ENCODE peak calls at places on chromosomes 5 and 9, in six cellular contexts. P is HFF-Myc, K is GM20000, X is fibroblast of mammary gland, F is AG09309, Z is AG10803. V is an unnamed sample.

GRCh38 chr9:89448381-89448780 is 49.5 kb downstream of the SEMA4D start:
- DNase-seq in X (no peak), P (no peak), F (no peak), K (peak), Z (no peak), V (no peak)

GRCh38 chr5:81556809-81557208 is 162.9 kb upstream of the ACOT12 start:
- DNase-seq in X (no peak), P (no peak), Z (no peak), F (no peak), K (no peak), V (peak)

GRCh38 chr9:69923972-69924371 is 103.4 kb downstream of the CFAP95 start:
- DNase-seq in X (no peak), F (no peak), P (no peak), Z (no peak), K (no peak), V (no peak)

GRCh38 chr9:93297659-93298497 is 113.9 kb downstream of the WNK2 start:
- DNase-seq in F (no peak), Z (no peak), X (no peak), P (no peak), K (peak), V (no peak)

GRCh38 chr9:96400132-96400910 is 16.8 kb upstream of the SLC35D2 start:
- DNase-seq in F (no peak), X (no peak), P (no peak), Z (no peak), K (no peak), V (no peak)

GRCh38 chr5:145848854-145849253 is 13.7 kb upstream of the PRELID2 start:
- DNase-seq in Z (peak), F (no peak), P (no peak), X (peak), K (no peak), V (peak)

GRCh38 chr5:32245742-32246141 is 67.0 kb downstream of the MTMR12 start:
- DNase-seq in X (no peak), P (no peak), F (no peak), K (no peak), Z (no peak), V (no peak)

GRCh38 chr5:162107591-162107990 is 40.0 kb downstream of the GABRG2 start:
- DNase-seq in F (no peak), Z (no peak), X (no peak), P (no peak), K (no peak), V (no peak)

GRCh38 chr5:94243612-94244011 is 374.8 kb downstream of the KIAA0825 start:
- DNase-seq in P (no peak), Z (peak), K (no peak), F (peak), X (peak), V (peak)

GRCh38 chr5:178074266-178074952 is 38.9 kb upstream of the N4BP3 start:
- DNase-seq in Z (no peak), F (no peak), X (no peak), P (no peak), K (no peak), V (no peak)

GRCh38 chr9:118631956-118632355 is 737.3 kb downstream of the BRINP1 start:
- DNase-seq in K (no peak), P (no peak), Z (no peak), X (no peak), F (no peak), V (no peak)
- TF ChIP-seq CTCF in K (no peak), P (no peak), Z (no peak), X (no peak), F (no peak), V (no peak)

DNA sequence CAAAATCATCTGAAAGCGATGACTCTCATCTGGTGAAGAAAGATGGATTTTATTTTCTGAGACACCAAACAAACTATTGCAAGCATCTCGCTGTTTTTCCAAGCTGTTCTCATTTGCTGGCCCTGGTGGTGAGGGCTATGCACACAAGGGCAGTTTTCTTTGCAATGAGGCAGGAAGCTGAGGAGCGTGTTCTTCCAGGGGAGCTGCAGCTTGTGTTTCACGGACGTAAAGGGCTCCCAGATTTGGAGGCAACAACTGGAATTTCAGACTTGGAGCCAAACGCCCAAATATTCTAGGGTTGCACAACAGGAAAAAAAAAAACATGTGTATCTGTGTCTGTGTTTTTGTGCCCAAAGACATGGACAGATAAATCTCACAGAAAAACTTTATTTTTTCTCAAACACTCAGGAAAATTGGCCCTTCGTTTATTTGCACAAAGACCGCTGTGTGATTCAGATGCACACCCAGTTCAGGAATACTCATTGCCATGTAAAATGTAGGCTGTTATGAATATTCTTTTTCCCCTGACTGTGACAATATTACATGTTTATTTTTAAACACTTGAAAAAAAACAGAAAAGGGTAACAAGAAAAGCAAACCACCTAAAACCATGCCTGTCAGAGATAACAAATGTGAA is 151.3 kb downstream of the GAS1 start:
- DNase-seq in X (peak), Z (peak), K (no peak), P (peak), F (peak), V (peak)
- TF ChIP-seq CTCF in X (peak), Z (peak), K (no peak), P (peak), F (peak), V (peak)

GRCh38 chr9:125366676-125367075 is 105.0 kb downstream of the GAPVD1 start:
- DNase-seq in K (no peak), P (no peak), F (no peak), Z (no peak), X (no peak), V (no peak)

GRCh38 chr9:125359011-125359410 is 97.4 kb downstream of the GAPVD1 start:
- DNase-seq in P (no peak), F (no peak), K (no peak), X (no peak), Z (no peak), V (no peak)

GRCh38 chr9:125360621-125361020 is 99.0 kb downstream of the GAPVD1 start:
- DNase-seq in X (no peak), K (no peak), P (no peak), Z (no peak), F (no peak), V (no peak)

GRCh38 chr9:125356032-125356431 is 94.4 kb downstream of the GAPVD1 start:
- DNase-seq in X (no peak), P (no peak), F (no peak), Z (no peak), K (no peak), V (no peak)

GRCh38 chr9:125361837-125362531 is 100.4 kb downstream of the GAPVD1 start:
- DNase-seq in K (no peak), F (no peak), Z (no peak), P (peak), X (peak), V (peak)
- TF ChIP-seq CTCF in K (no peak), F (peak), Z (peak), P (peak), X (peak), V (no peak)

GRCh38 chr5:179820483-179821297 is at the start of gene SQSTM1:
- DNase-seq in X (peak), P (no peak), K (peak), F (no peak), Z (peak), V (peak)

GRCh38 chr5:179822059-179822432 is 1.3 kb downstream of the SQSTM1 start:
- DNase-seq in Z (no peak), F (no peak), X (no peak), K (no peak), P (no peak), V (no peak)

GRCh38 chr5:179820127-179820482 is 600 bp upstream of the SQSTM1 start:
- DNase-seq in X (no peak), Z (no peak), P (no peak), K (no peak), F (no peak), V (peak)

GRCh38 chr5:179822444-179822990 is 1.8 kb downstream of the SQSTM1 start:
- DNase-seq in P (no peak), Z (no peak), X (no peak), F (no peak), K (no peak), V (no peak)

DNA sequence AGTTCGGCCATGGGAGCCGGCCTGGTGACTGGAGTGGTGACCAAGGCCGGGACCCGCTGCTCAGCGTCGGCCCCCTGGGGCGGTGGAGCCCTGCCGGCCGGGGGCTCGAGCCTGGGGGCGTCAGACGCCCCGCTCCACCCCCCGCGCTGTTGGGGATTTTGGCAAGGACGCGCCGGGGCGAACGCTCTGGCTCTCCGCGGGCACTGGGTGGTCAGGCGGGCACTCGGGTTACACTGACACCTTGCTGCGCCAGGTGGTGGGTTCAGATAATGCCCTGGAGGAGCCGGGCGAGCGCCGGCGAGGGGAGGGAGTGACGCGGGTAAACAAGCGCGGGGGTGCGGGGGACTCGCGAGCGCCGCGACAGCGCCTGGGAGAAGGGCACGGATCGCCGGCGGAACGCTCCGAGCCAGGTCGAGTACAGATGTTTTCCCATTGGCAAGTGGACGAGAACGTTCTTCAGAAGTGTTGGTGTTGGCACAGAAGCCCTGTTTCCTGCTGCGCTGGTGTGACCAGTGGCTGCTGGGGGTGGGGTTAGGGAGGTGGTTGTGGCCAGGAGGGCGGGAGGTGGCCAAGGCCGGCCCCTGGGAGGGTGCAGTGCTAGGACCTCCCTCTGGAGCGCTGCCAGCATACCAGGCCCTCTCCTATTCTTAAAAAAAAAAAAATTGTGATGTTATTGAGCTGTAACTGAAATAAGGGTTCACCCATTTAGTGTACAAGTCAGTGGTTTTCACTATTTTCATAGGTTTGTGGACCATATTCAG is 773 bp downstream of the SQSTM1 start:
- DNase-seq in X (peak), Z (peak), K (peak), P (peak), F (peak), V (peak)
- TF ChIP-seq CTCF in X (no peak), Z (no peak), K (no peak), P (no peak), F (no peak), V (no peak)

GRCh38 chr5:143014017-143014651 is 244.0 kb downstream of the ARHGAP26 start:
- DNase-seq in F (no peak), X (peak), K (no peak), Z (no peak), P (no peak), V (no peak)
- TF ChIP-seq CTCF in F (peak), X (peak), K (peak), Z (peak), P (peak), V (peak)

GRCh38 chr5:52864884-52865283 is 77.2 kb downstream of the ITGA1 start:
- DNase-seq in P (no peak), F (no peak), X (no peak), Z (no peak), K (no peak), V (no peak)
- TF ChIP-seq CTCF in P (no peak), F (no peak), X (no peak), Z (no peak), K (no peak), V (no peak)

DNA sequence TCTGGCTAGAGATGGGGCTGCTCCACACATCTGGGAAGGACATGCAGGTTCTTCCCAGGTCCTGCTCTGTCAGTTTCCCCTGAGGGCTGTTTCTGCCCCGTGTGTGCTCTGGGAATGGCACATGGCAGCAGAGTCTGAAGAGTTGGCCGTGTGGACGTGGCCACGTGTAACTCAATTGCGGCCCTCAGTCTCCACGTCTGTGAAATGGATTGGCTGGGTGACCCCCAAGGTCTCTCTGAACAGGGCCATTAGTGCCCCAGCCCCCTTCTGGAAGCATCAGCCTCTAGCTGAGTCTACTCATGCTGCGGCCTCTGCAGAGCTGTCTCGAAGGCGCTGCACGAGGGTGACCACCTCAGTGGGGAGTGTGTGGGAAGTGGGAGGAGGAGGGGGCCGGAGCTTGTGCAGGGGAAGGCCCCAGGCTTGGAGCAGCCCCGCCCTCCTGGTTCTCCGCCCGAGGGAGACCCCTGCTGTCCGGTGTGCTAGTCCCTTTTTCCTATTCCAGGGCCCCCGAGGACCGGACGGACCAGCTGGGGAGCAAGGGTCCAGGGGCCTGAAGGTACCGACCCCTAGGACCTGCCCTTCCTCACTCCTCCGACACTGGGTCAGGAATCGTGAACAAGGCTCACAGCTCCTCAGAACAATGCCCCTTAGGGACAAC is 58.9 kb upstream of the ORM1 start:
- DNase-seq in P (no peak), X (no peak), F (no peak), Z (no peak), K (no peak), V (no peak)
- TF ChIP-seq CTCF in P (peak), X (no peak), F (peak), Z (peak), K (no peak), V (no peak)

V was measured in fibroblast of the aortic adventitia.